ENCODE peak calls at places on chromosomes 11 and 22, in ten cellular contexts. L is spleen, O is heart left ventricle, Q is esophagus muscularis mucosa, V is IMR-90, G is HepG2, B is upper lobe of left lung, Z is body of pancreas, X is suprapubic skin, S is right lobe of liver. A is an unnamed sample.

GRCh38 chr11:44760917-44761545 is 34.3 kb downstream of the TSPAN18 start:
- DNase-seq in L (no peak), G (no peak), B (no peak), S (no peak), O (peak; percentile 72), Z (peak; percentile 65), X (peak; percentile 71), Q (no peak), V (peak; percentile 96), A (peak; percentile 31)

GRCh38 chr11:44028816-44029506 is 18.8 kb upstream of the ACCSL start:
- DNase-seq in B (no peak), S (no peak), L (no peak), V (no peak), Z (no peak), G (no peak), X (peak; percentile 31), O (no peak), Q (peak; percentile 89), A (no peak)

GRCh38 chr11:124402326-124402922 is 3.6 kb upstream of the OR8B3 start:
- DNase-seq in Z (peak; percentile 53), Q (peak; percentile 86), S (no peak), V (peak; percentile 86), G (peak; percentile 56), L (no peak), O (peak; percentile 48), X (no peak), B (peak; percentile 64), A (peak; percentile 30)

GRCh38 chr11:63639195-63639832 is 25.1 kb upstream of the PLAAT3 start:
- DNase-seq in S (no peak), O (no peak), V (peak; percentile 27), Z (no peak), L (no peak), B (no peak), X (no peak), G (no peak), Q (no peak), A (no peak)

GRCh38 chr22:24429411-24430365 is 2.3 kb downstream of the ADORA2A start:
- DNase-seq in G (no peak), L (peak; percentile 87), B (no peak), Q (no peak), V (peak; percentile 22), S (peak; percentile 70), Z (peak; percentile 60), X (no peak), O (peak; percentile 69), A (peak; percentile 84)

GRCh38 chr11:46099973-46100335 is 21.3 kb downstream of the PHF21A start:
- DNase-seq in G (no peak), O (no peak), X (no peak), Z (no peak), Q (no peak), S (no peak), B (no peak), L (no peak), V (peak; percentile 41), A (no peak)

GRCh38 chr22:42967933-42968332 is 47.0 kb downstream of the PACSIN2 start:
- DNase-seq in G (no peak), V (no peak), Z (no peak), L (peak; percentile 94), Q (no peak), S (peak; percentile 75), X (peak; percentile 89), B (peak; percentile 84), O (peak; percentile 79), A (peak; percentile 49)

GRCh38 chr22:45452565-45453449 is 39.3 kb downstream of the RIBC2 start:
- DNase-seq in Z (no peak), L (no peak), B (no peak), O (no peak), V (peak; percentile 67), G (no peak), Q (no peak), X (no peak), S (no peak), A (no peak)

GRCh38 chr11:69791266-69791665 is 16.1 kb upstream of the FGF4 start:
- DNase-seq in O (no peak), X (no peak), Z (no peak), S (no peak), G (no peak), V (peak; percentile 61), L (no peak), Q (no peak), B (no peak), A (no peak)

GRCh38 chr11:84437129-84438123 is 1151.3 kb upstream of the CCDC90B start:
- DNase-seq in B (peak; percentile 25), V (no peak), G (peak; percentile 14), Z (peak; percentile 81), O (peak; percentile 30), Q (no peak), L (no peak), S (no peak), X (peak; percentile 69), A (peak; percentile 53)

GRCh38 chr11:126861796-126862195 is 138.8 kb downstream of the KIRREL3 start:
- DNase-seq in V (no peak), Z (no peak), G (no peak), S (no peak), X (no peak), Q (no peak), O (no peak), L (no peak), B (no peak), A (no peak)

GRCh38 chr11:92826136-92826535 is 143.3 kb upstream of the MTNR1B start:
- DNase-seq in V (peak; percentile 64), L (no peak), O (no peak), G (no peak), S (no peak), X (no peak), B (no peak), Q (no peak), Z (no peak), A (no peak)

GRCh38 chr11:128956401-128957203 is 13.9 kb upstream of the TP53AIP1 start:
- DNase-seq in G (peak; percentile 74), B (no peak), Q (no peak), V (peak; percentile 78), O (no peak), X (no peak), S (no peak), Z (peak; percentile 53), L (no peak), A (no peak)

GRCh38 chr11:15497366-15497765 is 382.6 kb downstream of the INSC start:
- DNase-seq in O (peak; percentile 41), X (no peak), S (peak; percentile 91), G (no peak), B (no peak), L (no peak), Z (no peak), Q (peak; percentile 78), V (no peak), A (no peak)

GRCh38 chr11:128422576-128423370 is 164.6 kb downstream of the ETS1 start:
- DNase-seq in G (no peak), V (no peak), O (peak; percentile 71), Q (no peak), X (no peak), Z (peak; percentile 46), S (no peak), L (peak; percentile 82), B (peak; percentile 28), A (peak; percentile 35)

DNA sequence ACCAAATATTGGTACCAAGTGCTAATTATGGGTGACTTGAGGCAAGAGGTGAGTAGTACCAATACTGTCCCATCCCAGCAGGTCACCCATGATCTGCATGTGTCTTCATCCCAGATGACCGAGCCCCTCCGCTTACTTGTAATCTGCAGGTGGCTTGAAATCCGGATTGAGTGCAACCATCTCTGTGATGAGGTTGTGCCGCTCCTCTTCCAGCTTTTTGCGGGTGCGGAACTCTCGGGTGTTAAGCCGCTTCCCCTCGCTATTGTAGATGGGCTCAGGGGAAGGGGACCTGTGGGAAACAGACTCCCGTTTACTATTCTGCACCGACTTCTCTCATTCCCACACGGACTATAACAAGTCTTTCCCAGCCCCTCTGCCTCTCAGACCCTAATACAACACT is 8.2 kb downstream of the SF1 start:
- DNase-seq in O (no peak), Z (no peak), Q (no peak), G (no peak), L (peak; percentile 49), S (no peak), X (no peak), B (no peak), V (no peak), A (no peak)
- TF ChIP-seq POLR2A in O (no peak), Z (no peak), Q (no peak), G (peak; percentile 38), L (no peak), S (no peak), X (no peak), B (no peak), V (no peak), A (no peak)

GRCh38 chr11:75351541-75352416 is at the start of gene ARRB1:
- DNase-seq in Z (peak; percentile 74), Q (no peak), L (peak; percentile 89), V (no peak), B (peak; percentile 74), O (peak; percentile 86), G (peak; percentile 90), S (peak; percentile 83), X (no peak), A (peak; percentile 82)
- TF ChIP-seq POLR2A in Z (no peak), Q (no peak), L (no peak), V (peak; percentile 20), B (peak; percentile 39), O (no peak), G (no peak), S (no peak), X (no peak), A (no peak)

GRCh38 chr22:37010174-37010573 is 9.1 kb downstream of the TST start:
- DNase-seq in Q (no peak), Z (peak; percentile 47), V (no peak), B (no peak), L (no peak), O (no peak), S (peak; percentile 32), X (no peak), G (no peak), A (no peak)
- TF ChIP-seq POLR2A in Q (no peak), Z (no peak), V (no peak), B (no peak), L (no peak), O (no peak), S (no peak), X (no peak), G (peak; percentile 14), A (no peak)

GRCh38 chr11:76444065-76444383 is 794 bp upstream of the EMSY start:
- DNase-seq in G (no peak), L (no peak), S (no peak), Q (no peak), B (no peak), X (no peak), V (no peak), O (no peak), Z (no peak), A (no peak)

GRCh38 chr11:76443254-76443935 is 1.4 kb upstream of the EMSY start:
- DNase-seq in B (no peak), V (no peak), X (no peak), Q (no peak), L (no peak), G (no peak), O (no peak), Z (no peak), S (no peak), A (no peak)

GRCh38 chr11:76444384-76445121 is at the start of gene EMSY:
- DNase-seq in S (peak; percentile 98), Z (peak; percentile 97), X (peak; percentile 97), B (peak; percentile 98), O (peak; percentile 98), L (peak; percentile 98), G (peak; percentile 99), Q (peak; percentile 99), V (peak; percentile 100), A (peak; percentile 96)

GRCh38 chr11:76448506-76448905 is 3.7 kb downstream of the EMSY start:
- DNase-seq in B (no peak), O (no peak), X (no peak), L (no peak), V (no peak), S (no peak), Z (no peak), Q (no peak), G (no peak), A (no peak)

GRCh38 chr11:76445122-76446084 is 585 bp downstream of the EMSY start:
- DNase-seq in L (peak; percentile 92), X (peak; percentile 85), G (peak; percentile 79), O (peak; percentile 84), S (peak; percentile 80), V (peak; percentile 90), Z (peak; percentile 63), Q (peak; percentile 94), B (peak; percentile 78), A (peak; percentile 66)
- TF ChIP-seq POLR2A in L (no peak), X (no peak), G (peak; percentile 54), O (no peak), S (peak; percentile 10), V (peak; percentile 89), Z (no peak), Q (no peak), B (peak; percentile 38), A (no peak)